ENCODE peak calls at places on chromosome 20, in eight cellular contexts. K is Right ventricle myocardium inferior, G is A549, N is activated gamma-delta T cell treated with Interleukin-2 at 50 U/mL for 16 hours, X is immature natural killer cell, C is lung microvascular endothelial cell, I is DMS153, D is HEK293T. P is an unnamed sample.

GRCh38 chr20:63095718-63096654 is 89.2 kb upstream of the BHLHE23 start:
- DNase-seq in K (peak), G (no peak), N (peak), X (no peak), C (no peak), I (no peak), D (no peak), P (no peak)

GRCh38 chr20:11144114-11144513 is 470.3 kb upstream of the JAG1 start:
- DNase-seq in K (no peak), G (no peak), N (no peak), X (no peak), C (no peak), I (no peak), D (no peak), P (no peak)

GRCh38 chr20:46324960-46325703 is 16.8 kb upstream of the CDH22 start:
- DNase-seq in K (no peak), G (peak), N (no peak), X (no peak), C (peak), I (peak), D (peak), P (peak)

GRCh38 chr20:53522026-53522425 is 71.6 kb downstream of the ZNF217 start:
- DNase-seq in K (no peak), G (no peak), N (no peak), X (no peak), C (no peak), I (no peak), D (no peak), P (no peak)

GRCh38 chr20:9442858-9443257 is 71.5 kb upstream of the LAMP5 start:
- DNase-seq in K (no peak), G (peak), N (no peak), X (no peak), C (peak), I (peak), D (no peak), P (no peak)

GRCh38 chr20:59391975-59392374 is 91.6 kb downstream of the EDN3 start:
- DNase-seq in K (no peak), G (no peak), N (no peak), X (no peak), C (no peak), I (no peak), D (no peak), P (no peak)

GRCh38 chr20:60465993-60466682 is 507.9 kb downstream of the CDH26 start:
- DNase-seq in K (no peak), G (no peak), N (no peak), X (no peak), C (no peak), I (no peak), D (no peak), P (peak)

GRCh38 chr20:44610313-44610965 is 28.1 kb downstream of the PKIG start:
- DNase-seq in K (no peak), G (no peak), N (peak), X (peak), C (no peak), I (no peak), D (no peak), P (no peak)

GRCh38 chr20:13333793-13334192 is 112.7 kb downstream of the ISM1 start:
- DNase-seq in K (no peak), G (peak), N (no peak), X (no peak), C (peak), I (peak), D (no peak), P (no peak)

GRCh38 chr20:11377761-11378160 is 539.9 kb upstream of the BTBD3 start:
- DNase-seq in K (no peak), G (no peak), N (no peak), X (no peak), C (no peak), I (no peak), D (no peak), P (no peak)

GRCh38 chr20:2750343-2751251 is 49.8 kb downstream of the CPXM1 start:
- DNase-seq in K (peak), G (peak), N (no peak), X (no peak), C (no peak), I (no peak), D (no peak), P (peak)

GRCh38 chr20:2338702-2339101 is 42.0 kb upstream of the TGM6 start:
- DNase-seq in K (no peak), G (no peak), N (no peak), X (no peak), C (no peak), I (no peak), D (no peak), P (no peak)

GRCh38 chr20:58692579-58693225 is at the start of gene NPEPL1:
- DNase-seq in K (peak), G (peak), N (peak), X (peak), C (peak), I (no peak), D (no peak), P (peak)

P was measured in tibial nerve.